ENCODE peak calls at places on chromosome 15, in ten cellular contexts. One of them, this sample, is unnamed.

GRCh38 chr15:77461486-77461885 is 40.8 kb downstream of the HMG20A start:
- DNase-seq in Peyer's patch: no peak
- DNase-seq in GM03348: peak; percentile 32
- DNase-seq in heart left ventricle: no peak
- DNase-seq in posterior vena cava: no peak
- DNase-seq in NCI-H1105: no peak
- DNase-seq in ovary: no peak
- DNase-seq in fibroblast of lung: no peak
- DNase-seq in endothelial cell: no peak
- DNase-seq in activated effector memory CD4-positive, alpha-beta T cell treated with anti-CD3 and anti-CD28 coated beads, Interleukin-2, amount 50 U/mL, for 16 hours: no peak
- DNase-seq in this sample: no peak

GRCh38 chr15:92749172-92749571 is 93.6 kb upstream of the FAM174B start:
- DNase-seq in fibroblast of lung: no peak
- DNase-seq in GM03348: peak; percentile 24
- DNase-seq in activated effector memory CD4-positive, alpha-beta T cell treated with anti-CD3 and anti-CD28 coated beads, Interleukin-2, amount 50 U/mL, for 16 hours: no peak
- DNase-seq in heart left ventricle: no peak
- DNase-seq in NCI-H1105: no peak
- DNase-seq in Peyer's patch: no peak
- DNase-seq in posterior vena cava: no peak
- DNase-seq in ovary: no peak
- DNase-seq in endothelial cell: no peak
- DNase-seq in this sample: no peak

GRCh38 chr15:73746883-73747282 is 6.3 kb downstream of the INSYN1 start:
- DNase-seq in GM03348: no peak
- DNase-seq in ovary: no peak
- DNase-seq in heart left ventricle: no peak
- DNase-seq in endothelial cell: no peak
- DNase-seq in fibroblast of lung: no peak
- DNase-seq in activated effector memory CD4-positive, alpha-beta T cell treated with anti-CD3 and anti-CD28 coated beads, Interleukin-2, amount 50 U/mL, for 16 hours: no peak
- DNase-seq in NCI-H1105: no peak
- DNase-seq in posterior vena cava: no peak
- DNase-seq in Peyer's patch: no peak
- DNase-seq in this sample: no peak

GRCh38 chr15:57947781-57948180 is 117.7 kb downstream of the ALDH1A2 start:
- DNase-seq in fibroblast of lung: peak; percentile 9
- DNase-seq in Peyer's patch: no peak
- DNase-seq in endothelial cell: no peak
- DNase-seq in NCI-H1105: no peak
- DNase-seq in heart left ventricle: peak; percentile 32
- DNase-seq in activated effector memory CD4-positive, alpha-beta T cell treated with anti-CD3 and anti-CD28 coated beads, Interleukin-2, amount 50 U/mL, for 16 hours: no peak
- DNase-seq in posterior vena cava: no peak
- DNase-seq in ovary: peak; percentile 75
- DNase-seq in GM03348: no peak
- DNase-seq in this sample: no peak

GRCh38 chr15:66288796-66289195 is 4.6 kb upstream of the DIS3L start:
- DNase-seq in activated effector memory CD4-positive, alpha-beta T cell treated with anti-CD3 and anti-CD28 coated beads, Interleukin-2, amount 50 U/mL, for 16 hours: no peak
- DNase-seq in ovary: no peak
- DNase-seq in endothelial cell: no peak
- DNase-seq in NCI-H1105: no peak
- DNase-seq in fibroblast of lung: peak; percentile 75
- DNase-seq in GM03348: no peak
- DNase-seq in Peyer's patch: no peak
- DNase-seq in posterior vena cava: no peak
- DNase-seq in heart left ventricle: no peak
- DNase-seq in this sample: no peak

GRCh38 chr15:33150993-33151392 is 43.5 kb downstream of the FMN1 start:
- DNase-seq in Peyer's patch: no peak
- DNase-seq in NCI-H1105: no peak
- DNase-seq in activated effector memory CD4-positive, alpha-beta T cell treated with anti-CD3 and anti-CD28 coated beads, Interleukin-2, amount 50 U/mL, for 16 hours: no peak
- DNase-seq in ovary: no peak
- DNase-seq in endothelial cell: no peak
- DNase-seq in GM03348: no peak
- DNase-seq in fibroblast of lung: no peak
- DNase-seq in heart left ventricle: no peak
- DNase-seq in posterior vena cava: no peak
- DNase-seq in this sample: no peak

GRCh38 chr15:36658321-36658720 is 78.9 kb downstream of the CDIN1 start:
- DNase-seq in activated effector memory CD4-positive, alpha-beta T cell treated with anti-CD3 and anti-CD28 coated beads, Interleukin-2, amount 50 U/mL, for 16 hours: no peak
- DNase-seq in NCI-H1105: peak; percentile 3
- DNase-seq in endothelial cell: no peak
- DNase-seq in ovary: no peak
- DNase-seq in Peyer's patch: no peak
- DNase-seq in GM03348: peak; percentile 63
- DNase-seq in heart left ventricle: no peak
- DNase-seq in fibroblast of lung: peak; percentile 16
- DNase-seq in posterior vena cava: no peak
- DNase-seq in this sample: no peak

GRCh38 chr15:70820214-70820613 is 33.7 kb downstream of the LARP6 start:
- DNase-seq in Peyer's patch: no peak
- DNase-seq in endothelial cell: no peak
- DNase-seq in heart left ventricle: no peak
- DNase-seq in posterior vena cava: no peak
- DNase-seq in NCI-H1105: no peak
- DNase-seq in ovary: no peak
- DNase-seq in GM03348: no peak
- DNase-seq in activated effector memory CD4-positive, alpha-beta T cell treated with anti-CD3 and anti-CD28 coated beads, Interleukin-2, amount 50 U/mL, for 16 hours: no peak
- DNase-seq in fibroblast of lung: no peak
- DNase-seq in this sample: no peak

GRCh38 chr15:98720577-98720976 is 72.2 kb downstream of the IGF1R start:
- DNase-seq in activated effector memory CD4-positive, alpha-beta T cell treated with anti-CD3 and anti-CD28 coated beads, Interleukin-2, amount 50 U/mL, for 16 hours: no peak
- DNase-seq in endothelial cell: no peak
- DNase-seq in NCI-H1105: no peak
- DNase-seq in Peyer's patch: no peak
- DNase-seq in fibroblast of lung: no peak
- DNase-seq in ovary: no peak
- DNase-seq in GM03348: no peak
- DNase-seq in posterior vena cava: no peak
- DNase-seq in heart left ventricle: no peak
- DNase-seq in this sample: no peak

GRCh38 chr15:88729581-88729980 is 73.7 kb upstream of the ACAN start:
- DNase-seq in endothelial cell: no peak
- DNase-seq in GM03348: no peak
- DNase-seq in heart left ventricle: no peak
- DNase-seq in posterior vena cava: no peak
- DNase-seq in NCI-H1105: no peak
- DNase-seq in ovary: no peak
- DNase-seq in Peyer's patch: no peak
- DNase-seq in activated effector memory CD4-positive, alpha-beta T cell treated with anti-CD3 and anti-CD28 coated beads, Interleukin-2, amount 50 U/mL, for 16 hours: no peak
- DNase-seq in fibroblast of lung: no peak
- DNase-seq in this sample: no peak

GRCh38 chr15:63896336-63897115 is 62.8 kb upstream of the HERC1 start:
- DNase-seq in activated effector memory CD4-positive, alpha-beta T cell treated with anti-CD3 and anti-CD28 coated beads, Interleukin-2, amount 50 U/mL, for 16 hours: no peak
- DNase-seq in Peyer's patch: no peak
- DNase-seq in fibroblast of lung: peak; percentile 62
- DNase-seq in heart left ventricle: no peak
- DNase-seq in GM03348: peak; percentile 80
- DNase-seq in ovary: peak; percentile 38
- DNase-seq in posterior vena cava: peak; percentile 86
- DNase-seq in endothelial cell: no peak
- DNase-seq in NCI-H1105: no peak
- DNase-seq in this sample: peak; percentile 94

GRCh38 chr15:33201376-33202189 is 7.1 kb upstream of the FMN1 start:
- DNase-seq in posterior vena cava: no peak
- DNase-seq in NCI-H1105: no peak
- DNase-seq in Peyer's patch: peak; percentile 69
- DNase-seq in GM03348: peak; percentile 17
- DNase-seq in endothelial cell: peak; percentile 8
- DNase-seq in fibroblast of lung: peak; percentile 8
- DNase-seq in activated effector memory CD4-positive, alpha-beta T cell treated with anti-CD3 and anti-CD28 coated beads, Interleukin-2, amount 50 U/mL, for 16 hours: peak; percentile 85
- DNase-seq in heart left ventricle: no peak
- DNase-seq in ovary: no peak
- DNase-seq in this sample: peak; percentile 80

GRCh38 chr15:52011711-52012144 is 7.3 kb upstream of the MAPK6 start:
- DNase-seq in GM03348: no peak
- DNase-seq in ovary: no peak
- DNase-seq in fibroblast of lung: peak; percentile 31
- DNase-seq in Peyer's patch: no peak
- DNase-seq in heart left ventricle: no peak
- DNase-seq in posterior vena cava: no peak
- DNase-seq in activated effector memory CD4-positive, alpha-beta T cell treated with anti-CD3 and anti-CD28 coated beads, Interleukin-2, amount 50 U/mL, for 16 hours: no peak
- DNase-seq in NCI-H1105: peak; percentile 42
- DNase-seq in endothelial cell: peak; percentile 12
- DNase-seq in this sample: no peak

GRCh38 chr15:74212494-74212893 is 9.9 kb upstream of the STRA6 start:
- DNase-seq in heart left ventricle: no peak
- DNase-seq in NCI-H1105: no peak
- DNase-seq in activated effector memory CD4-positive, alpha-beta T cell treated with anti-CD3 and anti-CD28 coated beads, Interleukin-2, amount 50 U/mL, for 16 hours: no peak
- DNase-seq in ovary: no peak
- DNase-seq in Peyer's patch: no peak
- DNase-seq in endothelial cell: no peak
- DNase-seq in fibroblast of lung: no peak
- DNase-seq in GM03348: no peak
- DNase-seq in posterior vena cava: no peak
- DNase-seq in this sample: no peak

GRCh38 chr15:88472225-88472624 is 4.7 kb downstream of the MRPS11 start:
- DNase-seq in NCI-H1105: no peak
- DNase-seq in heart left ventricle: no peak
- DNase-seq in ovary: no peak
- DNase-seq in fibroblast of lung: no peak
- DNase-seq in activated effector memory CD4-positive, alpha-beta T cell treated with anti-CD3 and anti-CD28 coated beads, Interleukin-2, amount 50 U/mL, for 16 hours: no peak
- DNase-seq in GM03348: no peak
- DNase-seq in posterior vena cava: no peak
- DNase-seq in endothelial cell: no peak
- DNase-seq in Peyer's patch: no peak
- DNase-seq in this sample: no peak

GRCh38 chr15:77506311-77507150 is 85.8 kb downstream of the HMG20A start:
- DNase-seq in posterior vena cava: peak; percentile 85
- DNase-seq in ovary: peak; percentile 77
- DNase-seq in heart left ventricle: peak; percentile 90
- DNase-seq in activated effector memory CD4-positive, alpha-beta T cell treated with anti-CD3 and anti-CD28 coated beads, Interleukin-2, amount 50 U/mL, for 16 hours: peak; percentile 44
- DNase-seq in fibroblast of lung: no peak
- DNase-seq in endothelial cell: no peak
- DNase-seq in GM03348: no peak
- DNase-seq in NCI-H1105: peak; percentile 74
- DNase-seq in Peyer's patch: peak; percentile 63
- DNase-seq in this sample: no peak

GRCh38 chr15:64635486-64635815 is 139.9 kb downstream of the RBPMS2 start:
- DNase-seq in GM03348: peak; percentile 53
- DNase-seq in activated effector memory CD4-positive, alpha-beta T cell treated with anti-CD3 and anti-CD28 coated beads, Interleukin-2, amount 50 U/mL, for 16 hours: no peak
- DNase-seq in Peyer's patch: no peak
- DNase-seq in NCI-H1105: peak; percentile 93
- DNase-seq in posterior vena cava: no peak
- DNase-seq in heart left ventricle: peak; percentile 21
- DNase-seq in fibroblast of lung: peak; percentile 89
- DNase-seq in ovary: no peak
- DNase-seq in endothelial cell: no peak
- DNase-seq in this sample: no peak

GRCh38 chr15:72197045-72197459 is 535 bp downstream of the GRAMD2A start:
- DNase-seq in heart left ventricle: no peak
- DNase-seq in GM03348: peak; percentile 51
- DNase-seq in activated effector memory CD4-positive, alpha-beta T cell treated with anti-CD3 and anti-CD28 coated beads, Interleukin-2, amount 50 U/mL, for 16 hours: no peak
- DNase-seq in endothelial cell: no peak
- DNase-seq in ovary: no peak
- DNase-seq in fibroblast of lung: no peak
- DNase-seq in posterior vena cava: no peak
- DNase-seq in Peyer's patch: no peak
- DNase-seq in NCI-H1105: no peak
- DNase-seq in this sample: no peak

GRCh38 chr15:34582461-34583357 is 742 bp downstream of the GOLGA8B start:
- DNase-seq in Peyer's patch: peak; percentile 61
- DNase-seq in NCI-H1105: peak; percentile 4
- DNase-seq in ovary: peak; percentile 58
- DNase-seq in fibroblast of lung: peak; percentile 17
- DNase-seq in endothelial cell: peak; percentile 51
- DNase-seq in posterior vena cava: peak; percentile 80
- DNase-seq in GM03348: peak; percentile 77
- DNase-seq in activated effector memory CD4-positive, alpha-beta T cell treated with anti-CD3 and anti-CD28 coated beads, Interleukin-2, amount 50 U/mL, for 16 hours: peak; percentile 81
- DNase-seq in heart left ventricle: no peak
- DNase-seq in this sample: no peak

GRCh38 chr15:101641894-101642293 is 10.3 kb downstream of the TM2D3 start:
- DNase-seq in Peyer's patch: no peak
- DNase-seq in posterior vena cava: no peak
- DNase-seq in ovary: no peak
- DNase-seq in activated effector memory CD4-positive, alpha-beta T cell treated with anti-CD3 and anti-CD28 coated beads, Interleukin-2, amount 50 U/mL, for 16 hours: no peak
- DNase-seq in fibroblast of lung: no peak
- DNase-seq in endothelial cell: no peak
- DNase-seq in NCI-H1105: no peak
- DNase-seq in heart left ventricle: no peak
- DNase-seq in GM03348: no peak
- DNase-seq in this sample: no peak

GRCh38 chr15:99749386-99749785 is 16.1 kb upstream of the LYSMD4 start:
- DNase-seq in NCI-H1105: no peak
- DNase-seq in GM03348: no peak
- DNase-seq in endothelial cell: no peak
- DNase-seq in ovary: no peak
- DNase-seq in heart left ventricle: no peak
- DNase-seq in posterior vena cava: no peak
- DNase-seq in activated effector memory CD4-positive, alpha-beta T cell treated with anti-CD3 and anti-CD28 coated beads, Interleukin-2, amount 50 U/mL, for 16 hours: no peak
- DNase-seq in Peyer's patch: no peak
- DNase-seq in fibroblast of lung: no peak
- DNase-seq in this sample: no peak

GRCh38 chr15:74752486-74753395 is 4.1 kb downstream of the CYP1A2 start:
- DNase-seq in Peyer's patch: no peak
- DNase-seq in activated effector memory CD4-positive, alpha-beta T cell treated with anti-CD3 and anti-CD28 coated beads, Interleukin-2, amount 50 U/mL, for 16 hours: no peak
- DNase-seq in posterior vena cava: no peak
- DNase-seq in endothelial cell: no peak
- DNase-seq in fibroblast of lung: no peak
- DNase-seq in GM03348: peak; percentile 60
- DNase-seq in ovary: no peak
- DNase-seq in heart left ventricle: no peak
- DNase-seq in NCI-H1105: no peak
- DNase-seq in this sample: no peak

GRCh38 chr15:59539799-59540198 is 71.8 kb upstream of the GCNT3 start:
- DNase-seq in GM03348: no peak
- DNase-seq in fibroblast of lung: peak; percentile 35
- DNase-seq in activated effector memory CD4-positive, alpha-beta T cell treated with anti-CD3 and anti-CD28 coated beads, Interleukin-2, amount 50 U/mL, for 16 hours: no peak
- DNase-seq in posterior vena cava: no peak
- DNase-seq in heart left ventricle: no peak
- DNase-seq in ovary: no peak
- DNase-seq in Peyer's patch: no peak
- DNase-seq in NCI-H1105: no peak
- DNase-seq in endothelial cell: no peak
- DNase-seq in this sample: no peak

GRCh38 chr15:96331141-96331941 is 841 bp downstream of the NR2F2 start:
- DNase-seq in GM03348: no peak
- DNase-seq in activated effector memory CD4-positive, alpha-beta T cell treated with anti-CD3 and anti-CD28 coated beads, Interleukin-2, amount 50 U/mL, for 16 hours: no peak
- DNase-seq in NCI-H1105: no peak
- DNase-seq in heart left ventricle: no peak
- DNase-seq in fibroblast of lung: peak; percentile 71
- DNase-seq in endothelial cell: peak; percentile 56
- DNase-seq in posterior vena cava: no peak
- DNase-seq in ovary: peak; percentile 56
- DNase-seq in Peyer's patch: no peak
- DNase-seq in this sample: no peak

GRCh38 chr15:43286074-43286473 is 19.3 kb upstream of the TGM5 start:
- DNase-seq in activated effector memory CD4-positive, alpha-beta T cell treated with anti-CD3 and anti-CD28 coated beads, Interleukin-2, amount 50 U/mL, for 16 hours: no peak
- DNase-seq in Peyer's patch: no peak
- DNase-seq in heart left ventricle: no peak
- DNase-seq in NCI-H1105: no peak
- DNase-seq in endothelial cell: no peak
- DNase-seq in posterior vena cava: no peak
- DNase-seq in ovary: no peak
- DNase-seq in fibroblast of lung: no peak
- DNase-seq in GM03348: no peak
- DNase-seq in this sample: no peak

GRCh38 chr15:84600331-84600686 is 500 bp upstream of the ZSCAN2 start:
- DNase-seq in GM03348: peak; percentile 92
- DNase-seq in activated effector memory CD4-positive, alpha-beta T cell treated with anti-CD3 and anti-CD28 coated beads, Interleukin-2, amount 50 U/mL, for 16 hours: peak; percentile 85
- DNase-seq in NCI-H1105: no peak
- DNase-seq in Peyer's patch: peak; percentile 92
- DNase-seq in ovary: peak; percentile 90
- DNase-seq in fibroblast of lung: peak; percentile 86
- DNase-seq in endothelial cell: peak; percentile 58
- DNase-seq in heart left ventricle: peak; percentile 85
- DNase-seq in posterior vena cava: peak; percentile 97
- DNase-seq in this sample: peak; percentile 38

GRCh38 chr15:79989682-79990081 is 18.7 kb upstream of the BCL2A1 start:
- DNase-seq in Peyer's patch: no peak
- DNase-seq in endothelial cell: no peak
- DNase-seq in ovary: no peak
- DNase-seq in fibroblast of lung: peak; percentile 21
- DNase-seq in GM03348: peak; percentile 11
- DNase-seq in activated effector memory CD4-positive, alpha-beta T cell treated with anti-CD3 and anti-CD28 coated beads, Interleukin-2, amount 50 U/mL, for 16 hours: no peak
- DNase-seq in heart left ventricle: no peak
- DNase-seq in NCI-H1105: no peak
- DNase-seq in posterior vena cava: no peak
- DNase-seq in this sample: no peak

This sample was measured in NK-92 treated with Interleukin-12 subunit alpha and Interleukin-12 subunit beta, amount 100 ng/mL, for 24 hours.